ENCODE peak calls at places on chromosome 15, in nine cellular contexts. A is HepG2, R is stomach, X is uterus, M is HCT116, T is upper lobe of left lung, K is A549, N is IMR-90, E is K562. F is an unnamed sample.

GRCh38 chr15:86010891-86011290 is 68.8 kb upstream of the AGBL1 start:
- DNase-seq in E (no peak), A (no peak), N (no peak), X (no peak), K (no peak), R (no peak), T (no peak), M (no peak), F (no peak)

GRCh38 chr15:82176528-82176927 is 86.0 kb downstream of the EFL1 start:
- DNase-seq in T (no peak), N (no peak), M (no peak), X (no peak), K (no peak), E (peak), A (no peak), R (no peak), F (no peak)

GRCh38 chr15:88269371-88270062 is 13.0 kb upstream of the NTRK3 start:
- DNase-seq in E (no peak), K (no peak), X (no peak), N (no peak), T (no peak), M (no peak), A (no peak), R (no peak), F (no peak)

GRCh38 chr15:66482539-66482938 is 15.0 kb downstream of the SNAPC5 start:
- DNase-seq in R (no peak), M (no peak), N (no peak), A (no peak), X (no peak), T (peak), K (no peak), E (no peak), F (no peak)

GRCh38 chr15:97904196-97904572 is 56.3 kb upstream of the ARRDC4 start:
- DNase-seq in X (peak), M (peak), R (peak), K (peak), N (peak), E (peak), A (peak), T (peak), F (peak)

GRCh38 chr15:34644851-34645250 is 61.4 kb upstream of the GOLGA8B start:
- DNase-seq in N (no peak), E (no peak), R (no peak), X (no peak), T (no peak), M (no peak), A (no peak), K (no peak), F (no peak)

GRCh38 chr15:33699691-33700447 is 268.4 kb upstream of the CHRM5 start:
- DNase-seq in A (peak), R (no peak), T (no peak), K (peak), N (peak), M (no peak), X (no peak), E (no peak), F (no peak)

GRCh38 chr15:85002517-85002916 is 20.9 kb downstream of the PDE8A start:
- DNase-seq in R (no peak), T (no peak), A (no peak), M (no peak), N (no peak), K (no peak), E (no peak), X (no peak), F (no peak)

GRCh38 chr15:29196306-29196705 is 73.3 kb downstream of the NSMCE3 start:
- DNase-seq in T (no peak), N (no peak), E (no peak), A (no peak), R (no peak), M (no peak), X (no peak), K (no peak), F (no peak)

GRCh38 chr15:74964794-74965193 is 8.2 kb upstream of the RPP25 start:
- DNase-seq in A (no peak), X (no peak), T (no peak), M (no peak), K (no peak), E (no peak), R (no peak), N (peak), F (no peak)

GRCh38 chr15:29270169-29270955 is 740 bp upstream of the NSMCE3 start:
- DNase-seq in A (no peak), M (no peak), N (peak), T (no peak), R (no peak), X (no peak), E (no peak), K (no peak), F (no peak)

GRCh38 chr15:90691982-90692773 is 25.0 kb upstream of the BLM start:
- DNase-seq in A (no peak), T (no peak), K (no peak), X (no peak), M (no peak), E (no peak), R (no peak), N (no peak), F (no peak)
- TF ChIP-seq POLR2A in A (no peak), T (no peak), K (no peak), X (no peak), M (no peak), E (no peak), R (no peak), N (no peak), F (no peak)

DNA sequence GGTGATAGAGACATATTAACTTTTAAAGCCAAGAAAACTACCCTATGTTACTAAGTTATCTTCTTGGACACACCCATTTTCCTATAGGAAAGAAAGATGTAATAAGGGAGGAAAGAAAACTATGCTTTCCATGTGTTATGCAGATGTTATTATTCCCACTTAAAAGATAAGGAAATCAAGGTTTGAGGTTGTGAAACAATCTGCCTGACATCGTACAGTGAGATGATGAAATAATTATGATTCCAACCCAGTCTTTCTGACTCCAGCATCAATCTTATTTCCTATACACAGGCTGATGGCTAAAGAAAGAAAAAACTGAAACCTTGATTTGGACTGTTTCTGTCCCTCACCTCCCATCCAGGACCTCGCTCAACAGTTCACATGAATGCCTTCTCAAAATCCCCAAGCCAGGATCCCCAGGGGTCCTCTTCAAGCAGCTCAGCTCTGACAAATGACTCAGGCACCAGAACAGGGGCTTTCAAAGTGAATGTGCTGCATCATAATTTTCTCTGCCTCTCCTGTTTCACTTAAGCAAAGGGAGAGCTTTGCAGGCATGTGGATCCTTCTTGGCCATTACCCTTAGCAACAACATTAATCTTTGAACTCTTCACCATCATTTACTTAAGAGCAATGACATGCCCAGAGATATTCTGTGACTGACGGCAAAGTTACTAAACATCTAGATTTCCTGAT is 12.4 kb upstream of the EID1 start:
- DNase-seq in X (no peak), A (no peak), M (no peak), T (no peak), N (peak), K (no peak), E (no peak), R (no peak), F (no peak)
- H3K27ac ChIP-seq in X (peak), A (no peak), M (no peak), T (no peak), N (peak), K (no peak), E (no peak), R (peak), F (peak)

GRCh38 chr15:58472821-58473581 is 41.2 kb downstream of the LIPC start:
- DNase-seq in A (no peak), E (no peak), R (no peak), X (no peak), T (no peak), M (no peak), N (peak), K (no peak), F (no peak)

GRCh38 chr15:58473720-58474119 is 41.9 kb downstream of the LIPC start:
- DNase-seq in R (no peak), K (peak), T (no peak), M (no peak), X (no peak), E (no peak), A (no peak), N (peak), F (no peak)

GRCh38 chr15:58476525-58477162 is 44.9 kb downstream of the LIPC start:
- DNase-seq in A (peak), R (no peak), E (no peak), K (no peak), N (no peak), X (no peak), M (no peak), T (no peak), F (no peak)

GRCh38 chr15:58475573-58476524 is 44.1 kb downstream of the LIPC start:
- DNase-seq in X (no peak), K (no peak), M (no peak), A (peak), R (no peak), N (peak), E (no peak), T (no peak), F (no peak)

DNA sequence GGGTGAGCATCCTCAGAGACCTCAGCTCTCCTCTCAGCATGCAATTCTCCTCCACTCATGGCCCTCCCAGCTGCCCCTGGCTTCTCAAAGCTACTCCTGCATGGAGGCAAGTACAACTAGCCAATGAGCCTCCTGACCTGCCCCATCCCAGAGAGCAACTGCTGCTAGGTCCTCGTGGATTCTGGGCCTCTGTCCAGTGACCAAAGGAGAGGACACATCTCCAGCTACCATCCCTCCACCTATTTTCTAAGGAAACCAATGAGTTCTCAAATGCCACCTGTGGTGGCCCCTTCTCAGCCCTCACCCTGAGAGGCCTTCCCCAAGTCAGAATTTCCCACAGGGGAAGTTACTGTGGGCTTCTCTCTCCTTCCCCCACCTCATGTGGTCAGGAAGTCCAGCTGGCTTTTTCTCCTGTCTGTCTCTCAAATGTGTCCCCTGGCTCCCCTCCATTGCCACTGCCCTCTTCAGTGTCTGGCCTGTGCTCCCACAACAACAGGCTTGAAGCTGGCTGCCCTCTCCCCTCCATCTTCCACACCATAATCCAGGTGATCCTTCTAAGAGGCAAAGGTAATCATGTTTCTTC is 43.0 kb downstream of the LIPC start:
- DNase-seq in R (no peak), N (no peak), M (no peak), X (no peak), A (no peak), T (no peak), K (no peak), E (no peak), F (no peak)
- TF ChIP-seq POLR2A in R (no peak), N (no peak), M (no peak), X (no peak), A (no peak), T (no peak), K (no peak), E (no peak), F (no peak)

GRCh38 chr15:92618121-92618520 is 37.5 kb downstream of the FAM174B start:
- DNase-seq in K (no peak), T (no peak), M (no peak), X (no peak), N (no peak), A (no peak), R (peak), E (no peak), F (no peak)

GRCh38 chr15:92616621-92617179 is 38.9 kb downstream of the FAM174B start:
- DNase-seq in T (no peak), M (no peak), K (no peak), A (no peak), N (no peak), E (peak), X (peak), R (peak), F (no peak)

GRCh38 chr15:92619380-92620101 is 36.0 kb downstream of the FAM174B start:
- DNase-seq in T (no peak), A (no peak), M (no peak), N (peak), X (peak), R (no peak), E (no peak), K (no peak), F (no peak)

GRCh38 chr15:92614791-92615785 is 40.5 kb downstream of the FAM174B start:
- DNase-seq in K (no peak), R (peak), A (no peak), T (no peak), E (no peak), M (no peak), X (peak), N (no peak), F (no peak)

DNA sequence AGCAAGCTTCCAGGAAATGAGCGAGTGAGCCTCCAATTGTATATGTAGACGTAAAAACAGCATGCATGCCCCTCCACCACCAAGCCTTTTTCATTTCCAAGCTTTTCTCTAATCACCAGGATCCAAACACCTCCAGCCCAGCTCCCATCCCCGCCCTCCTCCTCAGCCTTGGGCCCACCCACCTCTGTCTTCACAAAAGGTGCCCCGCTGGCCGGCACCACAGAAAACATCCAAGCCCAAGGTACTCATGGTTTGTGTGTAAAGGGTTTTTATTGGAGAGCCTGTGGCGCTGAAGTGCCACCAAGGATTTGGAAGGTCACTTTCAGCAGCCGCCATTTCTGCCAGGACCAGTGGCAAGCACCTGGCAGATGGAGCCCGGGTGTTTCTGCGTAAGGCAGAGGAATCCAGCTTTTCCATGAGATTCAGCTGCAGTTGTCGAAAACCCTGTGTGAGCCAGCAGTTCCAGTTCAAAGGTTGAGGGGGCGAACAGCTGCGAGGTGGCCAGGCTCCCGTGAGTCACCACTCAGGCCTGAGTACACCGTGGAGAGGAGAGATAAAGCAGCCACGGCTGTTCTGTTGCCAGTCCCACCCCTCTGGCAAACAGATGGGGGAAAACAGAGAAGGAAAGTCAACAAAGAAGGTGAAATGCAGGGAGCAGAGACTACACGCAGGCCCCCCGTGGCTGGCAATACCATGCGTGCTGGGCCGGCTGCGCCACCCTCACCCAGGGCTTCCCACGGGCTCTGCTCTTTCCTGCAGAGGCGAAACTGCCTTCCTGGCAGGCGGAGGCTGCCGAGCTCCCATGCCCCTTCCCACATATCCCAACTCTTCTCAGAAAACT is 38.2 kb downstream of the FAM174B start:
- DNase-seq in E (peak), T (peak), K (peak), N (peak), X (peak), R (peak), A (peak), M (no peak), F (peak)
- H3K27ac ChIP-seq in E (peak), T (peak), K (peak), N (no peak), X (peak), R (peak), A (no peak), M (no peak), F (peak)

GRCh38 chr15:37099321-37100108 is 834 bp downstream of the MEIS2 start:
- DNase-seq in E (peak), N (peak), A (peak), R (no peak), T (no peak), M (peak), X (peak), K (peak), F (no peak)

GRCh38 chr15:37102315-37103021 is 2.1 kb upstream of the MEIS2 start:
- DNase-seq in T (peak), X (peak), N (peak), R (no peak), A (no peak), M (no peak), K (peak), E (no peak), F (no peak)

GRCh38 chr15:37100109-37100873 is at the start of gene MEIS2:
- DNase-seq in T (peak), K (peak), A (peak), E (peak), R (peak), N (peak), M (peak), X (peak), F (peak)

GRCh38 chr15:37103475-37104071 is 3.2 kb upstream of the MEIS2 start:
- DNase-seq in A (no peak), E (no peak), M (no peak), N (no peak), T (no peak), K (no peak), X (no peak), R (no peak), F (no peak)

GRCh38 chr15:37101634-37102314 is 1.4 kb upstream of the MEIS2 start:
- DNase-seq in M (peak), T (peak), R (peak), X (peak), E (peak), A (peak), K (peak), N (peak), F (peak)
- TF ChIP-seq POLR2A in M (no peak), T (no peak), R (no peak), X (peak), E (peak), A (peak), K (peak), N (peak), F (no peak)

F was measured in tibial nerve.